ENCODE peak calls at places on chromosomes 5 and 9, in ten cellular contexts. U, P, Y, W, Z, X, L, O, S and H are unnamed samples.

GRCh38 chr9:14433841-14434511 is 120.0 kb upstream of the NFIB start:
- DNase-seq in U (peak), P (no peak), Y (no peak), W (peak), Z (no peak), X (peak), L (peak), O (peak), S (no peak), H (no peak)

GRCh38 chr9:110202232-110202631 is 5.7 kb downstream of the C9orf152 start:
- DNase-seq in U (no peak), P (no peak), Y (no peak), W (no peak), Z (no peak), X (no peak), L (no peak), O (no peak), S (no peak), H (no peak)

GRCh38 chr5:10315824-10316509 is 8.3 kb upstream of the CMBL start:
- DNase-seq in U (no peak), P (no peak), Y (no peak), W (no peak), Z (no peak), X (no peak), L (no peak), O (no peak), S (no peak), H (no peak)

GRCh38 chr9:74935008-74935407 is 17.7 kb downstream of the C9orf40 start:
- DNase-seq in U (peak), P (no peak), Y (no peak), W (no peak), Z (no peak), X (no peak), L (peak), O (no peak), S (no peak), H (no peak)

GRCh38 chr9:9003184-9003583 is 1203.6 kb upstream of the DMAC1 start:
- DNase-seq in U (peak), P (no peak), Y (no peak), W (peak), Z (no peak), X (no peak), L (no peak), O (peak), S (no peak), H (no peak)

GRCh38 chr5:60417500-60418181 is 282.3 kb downstream of the DEPDC1B start:
- DNase-seq in U (no peak), P (no peak), Y (no peak), W (no peak), Z (no peak), X (no peak), L (no peak), O (no peak), S (no peak), H (no peak)

GRCh38 chr9:133375116-133375723 is 640 bp downstream of the SURF4 start:
- DNase-seq in U (peak), P (no peak), Y (peak), W (no peak), Z (no peak), X (no peak), L (peak), O (peak), S (peak), H (no peak)

GRCh38 chr5:109838157-109838556 is 148.4 kb downstream of the MAN2A1 start:
- DNase-seq in U (no peak), P (no peak), Y (no peak), W (no peak), Z (no peak), X (no peak), L (no peak), O (no peak), S (no peak), H (no peak)

GRCh38 chr5:172142709-172143215 is 45.3 kb downstream of the STK10 start:
- DNase-seq in U (peak), P (no peak), Y (no peak), W (no peak), Z (no peak), X (no peak), L (peak), O (no peak), S (no peak), H (no peak)

GRCh38 chr9:12684923-12685468 is 8.2 kb upstream of the TYRP1 start:
- DNase-seq in U (no peak), P (no peak), Y (no peak), W (no peak), Z (no peak), X (no peak), L (peak), O (no peak), S (no peak), H (no peak)

GRCh38 chr9:18149457-18150011 is 324.4 kb upstream of the ADAMTSL1 start:
- DNase-seq in U (no peak), P (no peak), Y (no peak), W (no peak), Z (no peak), X (no peak), L (peak), O (no peak), S (no peak), H (no peak)

GRCh38 chr5:127785098-127785927 is 82.1 kb downstream of the CCDC192 start:
- DNase-seq in U (peak), P (no peak), Y (no peak), W (no peak), Z (no peak), X (no peak), L (peak), O (peak), S (no peak), H (no peak)

GRCh38 chr5:142015781-142016533 is 3.1 kb upstream of the GNPDA1 start:
- DNase-seq in U (no peak), P (no peak), Y (no peak), W (no peak), Z (no peak), X (no peak), L (peak), O (no peak), S (no peak), H (no peak)

GRCh38 chr5:10974850-10975249 is 213.8 kb upstream of the DAP start:
- DNase-seq in U (no peak), P (no peak), Y (no peak), W (no peak), Z (no peak), X (no peak), L (no peak), O (no peak), S (no peak), H (no peak)

GRCh38 chr5:93622240-93622885 is 39.3 kb downstream of the NR2F1 start:
- DNase-seq in U (peak), P (no peak), Y (no peak), W (no peak), Z (no peak), X (no peak), L (peak), O (peak), S (no peak), H (no peak)

GRCh38 chr5:134140530-134141201 is 26.2 kb downstream of the TCF7 start:
- DNase-seq in U (peak), P (peak), Y (peak), W (peak), Z (peak), X (no peak), L (peak), O (peak), S (peak), H (peak)

GRCh38 chr5:145350501-145350900 is 484.6 kb downstream of the PRELID2 start:
- DNase-seq in U (peak), P (no peak), Y (no peak), W (no peak), Z (no peak), X (no peak), L (peak), O (peak), S (no peak), H (no peak)

GRCh38 chr9:1008256-1008655 is 31.8 kb downstream of the DMRT3 start:
- DNase-seq in U (no peak), P (no peak), Y (no peak), W (no peak), Z (no peak), X (no peak), L (peak), O (peak), S (no peak), H (no peak)

GRCh38 chr5:178150977-178151734 is 2.5 kb downstream of the NHP2 start:
- DNase-seq in U (no peak), P (no peak), Y (no peak), W (no peak), Z (no peak), X (no peak), L (no peak), O (peak), S (no peak), H (no peak)
- TF ChIP-seq CTCF in U (peak), P (no peak), Y (no peak), W (no peak), Z (no peak), X (no peak), L (no peak), O (peak), S (no peak), H (no peak)

DNA sequence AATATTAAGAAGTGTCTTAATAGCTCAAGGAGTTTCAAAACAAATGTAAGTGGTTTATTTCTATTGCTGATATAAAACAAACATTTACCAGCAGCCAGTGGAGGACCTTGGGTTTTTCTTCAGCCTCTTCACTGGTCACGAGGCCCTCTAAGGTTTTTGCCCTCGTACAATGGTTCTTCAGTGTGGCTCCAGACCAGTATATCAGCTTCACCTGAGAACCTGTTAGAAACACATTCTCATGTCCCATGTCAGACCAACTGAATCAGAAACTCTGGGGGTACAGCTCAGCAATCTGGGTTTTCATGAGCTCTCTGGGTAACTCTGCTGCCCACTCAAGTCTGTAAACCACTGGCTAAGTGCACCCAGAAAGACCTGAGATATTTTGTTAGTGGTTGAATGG is 12.9 kb downstream of the WWC1 start:
- DNase-seq in U (no peak), P (no peak), Y (no peak), W (no peak), Z (no peak), X (no peak), L (no peak), O (no peak), S (peak), H (no peak)
- H3K4me3 ChIP-seq in U (no peak), P (no peak), Y (no peak), W (no peak), Z (no peak), X (no peak), L (no peak), O (no peak), S (no peak), H (no peak)

GRCh38 chr9:115922441-115922840 is 231.2 kb upstream of the PAPPA start:
- DNase-seq in U (no peak), P (no peak), Y (no peak), W (no peak), Z (no peak), X (no peak), L (no peak), O (no peak), S (no peak), H (no peak)
- TF ChIP-seq CTCF in U (no peak), P (no peak), Y (no peak), W (no peak), Z (no peak), X (no peak), L (no peak), O (no peak), S (no peak), H (no peak)

DNA sequence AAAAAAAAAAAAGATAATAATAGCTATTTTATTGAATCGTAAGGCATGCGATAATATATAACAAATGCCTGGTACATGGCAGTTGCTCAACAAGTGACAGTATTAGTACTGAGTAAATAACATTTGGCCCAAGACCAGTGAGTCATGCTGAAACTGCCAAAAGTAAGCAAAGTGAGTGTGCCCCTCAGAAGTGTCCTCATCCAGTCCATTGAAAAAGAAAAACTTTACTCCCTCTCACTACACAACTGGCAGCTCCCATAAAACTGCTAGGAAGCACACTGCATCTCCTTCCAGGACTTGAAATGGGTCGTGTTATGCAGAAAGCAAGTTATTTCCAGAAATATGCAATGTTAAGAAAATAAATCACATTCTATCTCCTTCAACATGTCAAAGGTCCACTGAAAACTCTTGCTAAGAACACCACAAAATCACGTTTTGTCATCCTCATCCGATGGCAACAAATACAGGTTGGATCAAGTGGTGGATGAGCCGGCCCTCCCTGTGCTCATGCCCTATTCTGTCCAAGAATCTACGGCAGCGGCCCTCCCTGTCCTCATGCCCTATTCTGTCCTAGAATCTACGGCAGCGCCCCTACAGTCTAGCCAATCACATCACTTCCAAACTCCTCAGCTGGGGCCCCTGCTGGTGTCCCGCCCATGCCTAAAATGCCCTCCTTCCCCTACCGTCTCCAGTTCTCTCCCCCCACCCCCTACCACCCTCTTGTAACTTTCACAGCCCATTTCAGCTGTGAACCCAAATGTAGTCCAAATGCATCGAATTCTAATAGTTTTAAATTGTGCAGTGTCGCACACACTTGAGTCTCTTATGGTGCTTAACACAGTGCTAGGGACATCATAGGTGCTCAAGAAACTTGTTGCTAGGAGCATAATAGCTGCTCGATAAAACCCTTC is 12.5 kb downstream of the PTCH1 start:
- DNase-seq in U (no peak), P (no peak), Y (no peak), W (no peak), Z (no peak), X (peak), L (peak), O (peak), S (no peak), H (peak)
- H3K4me3 ChIP-seq in U (no peak), P (peak), Y (peak), W (no peak), Z (no peak), X (no peak), L (no peak), O (no peak), S (no peak), H (no peak)

GRCh38 chr5:68272289-68272688 is 56.7 kb downstream of the PIK3R1 start:
- DNase-seq in U (no peak), P (no peak), Y (no peak), W (no peak), Z (no peak), X (no peak), L (peak), O (peak), S (no peak), H (no peak)
- TF ChIP-seq CTCF in U (no peak), P (peak), Y (peak), W (no peak), Z (peak), X (no peak), L (peak), O (no peak), S (peak), H (peak)

GRCh38 chr5:77210091-77211012 is at the start of gene PDE8B:
- DNase-seq in U (no peak), P (no peak), Y (no peak), W (peak), Z (no peak), X (peak), L (no peak), O (no peak), S (no peak), H (no peak)

GRCh38 chr5:77213601-77214000 is 3.1 kb downstream of the PDE8B start:
- DNase-seq in U (no peak), P (no peak), Y (no peak), W (no peak), Z (no peak), X (no peak), L (no peak), O (no peak), S (no peak), H (no peak)

GRCh38 chr5:77209495-77210090 is 887 bp upstream of the PDE8B start:
- DNase-seq in U (no peak), P (no peak), Y (no peak), W (no peak), Z (no peak), X (no peak), L (no peak), O (no peak), S (no peak), H (no peak)

GRCh38 chr5:77211691-77212047 is 1.2 kb downstream of the PDE8B start:
- DNase-seq in U (no peak), P (no peak), Y (no peak), W (no peak), Z (no peak), X (no peak), L (no peak), O (no peak), S (no peak), H (no peak)

DNA sequence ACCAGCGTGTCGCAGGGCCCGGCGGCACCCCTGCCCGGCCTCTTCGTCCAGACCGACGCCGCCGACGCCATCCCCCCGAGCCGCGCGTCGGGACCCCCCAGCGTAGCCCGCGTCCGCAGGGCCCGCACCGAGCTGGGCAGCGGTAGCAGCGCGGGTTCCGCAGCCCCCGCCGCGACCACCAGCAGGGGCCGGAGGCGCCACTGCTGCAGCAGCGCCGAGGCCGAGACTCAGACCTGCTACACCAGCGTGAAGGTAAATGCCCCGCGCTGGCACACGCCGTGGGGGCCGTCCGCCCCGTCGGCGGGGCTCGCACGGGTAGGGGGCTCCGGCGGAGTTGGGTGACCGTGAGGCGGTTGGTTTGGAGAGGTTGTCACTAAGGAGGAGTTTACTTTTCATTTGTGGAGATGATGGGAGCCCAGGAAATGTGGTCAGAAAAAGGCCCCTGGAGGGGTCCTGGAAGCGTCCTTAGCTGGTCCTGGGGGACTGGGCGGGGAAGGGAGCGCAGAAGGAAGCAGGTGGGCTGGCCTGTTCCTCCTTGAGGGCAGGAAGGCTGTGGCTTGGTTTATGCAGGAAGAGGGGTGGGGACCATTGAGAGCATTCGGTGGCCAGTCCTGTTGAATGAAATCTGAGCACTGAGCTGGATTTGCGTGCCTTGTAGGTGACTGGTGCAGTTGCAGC is 672 bp downstream of the PDE8B start:
- DNase-seq in U (no peak), P (no peak), Y (no peak), W (peak), Z (no peak), X (no peak), L (no peak), O (no peak), S (no peak), H (no peak)
- H3K4me3 ChIP-seq in U (peak), P (peak), Y (peak), W (peak), Z (peak), X (peak), L (peak), O (peak), S (peak), H (peak)

DNA sequence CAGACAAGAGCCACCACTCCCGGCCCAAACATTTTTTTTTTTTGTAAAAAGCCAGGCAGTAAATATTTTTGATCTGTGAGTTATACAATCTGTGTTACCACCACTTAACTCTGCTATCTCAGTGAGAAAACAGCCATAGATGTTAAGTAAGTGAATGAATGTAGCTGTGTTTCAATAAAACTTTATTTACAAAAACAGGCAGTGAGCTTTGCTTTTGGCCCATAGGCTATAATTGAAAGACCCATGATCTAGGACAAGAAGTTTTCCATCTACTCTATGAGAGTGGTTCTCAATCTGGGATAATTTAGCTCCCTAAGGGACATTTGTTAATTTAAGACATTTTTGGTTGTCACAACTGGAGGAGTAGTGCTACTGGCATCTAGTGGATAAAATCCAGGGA is 91.0 kb downstream of the TMC1 start:
- DNase-seq in U (no peak), P (no peak), Y (no peak), W (no peak), Z (no peak), X (no peak), L (no peak), O (peak), S (no peak), H (no peak)
- TF ChIP-seq CTCF in U (no peak), P (no peak), Y (no peak), W (no peak), Z (no peak), X (no peak), L (peak), O (peak), S (no peak), H (no peak)

GRCh38 chr9:128637656-128638055 is 19.0 kb downstream of the DYNC2I2 start:
- DNase-seq in U (no peak), P (no peak), Y (no peak), W (no peak), Z (no peak), X (no peak), L (peak), O (peak), S (no peak), H (no peak)

GRCh38 chr9:128634651-128635262 is 21.9 kb downstream of the DYNC2I2 start:
- DNase-seq in U (no peak), P (no peak), Y (no peak), W (no peak), Z (no peak), X (no peak), L (no peak), O (no peak), S (no peak), H (no peak)

GRCh38 chr9:128635266-128636023 is 21.2 kb downstream of the DYNC2I2 start:
- DNase-seq in U (peak), P (peak), Y (peak), W (peak), Z (no peak), X (peak), L (peak), O (peak), S (peak), H (peak)

GRCh38 chr9:128636556-128637530 is 19.8 kb downstream of the DYNC2I2 start:
- DNase-seq in U (no peak), P (no peak), Y (no peak), W (no peak), Z (no peak), X (no peak), L (no peak), O (no peak), S (no peak), H (no peak)

DNA sequence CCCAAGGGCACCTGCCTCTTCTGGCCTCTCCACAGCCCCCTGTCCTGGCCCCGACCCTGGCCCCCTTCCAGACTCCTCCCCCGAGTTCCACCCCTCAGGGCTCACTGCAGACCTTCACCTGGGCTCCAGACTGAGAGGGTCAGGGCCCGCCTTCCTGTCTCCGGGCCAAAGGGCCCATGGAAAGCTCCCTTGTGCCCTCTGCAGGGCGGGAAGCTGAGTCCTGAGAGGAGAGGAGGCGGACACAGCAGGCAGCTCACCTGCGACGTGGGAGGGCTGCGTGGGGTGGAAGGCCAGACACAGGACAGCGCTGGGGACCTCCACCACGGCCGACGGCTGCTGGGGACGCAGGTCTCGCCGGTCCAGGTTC is 20.6 kb downstream of the DYNC2I2 start:
- DNase-seq in U (no peak), P (peak), Y (peak), W (peak), Z (no peak), X (peak), L (no peak), O (no peak), S (peak), H (no peak)
- H3K4me3 ChIP-seq in U (no peak), P (peak), Y (no peak), W (no peak), Z (no peak), X (peak), L (no peak), O (no peak), S (no peak), H (no peak)

GRCh38 chr9:129197978-129198736 is 20.1 kb upstream of the IER5L start:
- DNase-seq in U (peak), P (peak), Y (peak), W (peak), Z (no peak), X (peak), L (peak), O (peak), S (no peak), H (peak)
- TF ChIP-seq CTCF in U (peak), P (no peak), Y (no peak), W (peak), Z (no peak), X (no peak), L (no peak), O (no peak), S (no peak), H (no peak)